ENCODE peak calls at places on chromosomes 12 and 14, in six cellular contexts. W is CD8-positive, alpha-beta T cell; M is AG04450; L is thyroid gland; F is psoas muscle; Y is tibial artery. D is an unnamed sample.

GRCh38 chr14:42804146-42804545 is 1197.5 kb downstream of the LRFN5 start:
- DNase-seq in W (no peak), M (no peak), L (no peak), F (no peak), Y (no peak), D (no peak)

GRCh38 chr12:45284096-45284901 is 68.4 kb downstream of the ANO6 start:
- DNase-seq in W (no peak), M (peak), L (no peak), F (no peak), Y (no peak), D (no peak)

GRCh38 chr12:3655331-3655900 is 97.5 kb downstream of the CRACR2A start:
- DNase-seq in W (no peak), M (no peak), L (peak), F (no peak), Y (no peak), D (no peak)

GRCh38 chr14:33016611-33017010 is 77.9 kb downstream of the NPAS3 start:
- DNase-seq in W (no peak), M (no peak), L (no peak), F (no peak), Y (no peak), D (no peak)

GRCh38 chr12:93426406-93426805 is 15.3 kb downstream of the UBE2N start:
- DNase-seq in W (no peak), M (no peak), L (no peak), F (no peak), Y (no peak), D (no peak)

GRCh38 chr12:132130690-132131089 is 13.4 kb downstream of the DDX51 start:
- DNase-seq in W (no peak), M (no peak), L (no peak), F (no peak), Y (no peak), D (no peak)

GRCh38 chr12:20487519-20487918 is 119.2 kb downstream of the PDE3A start:
- DNase-seq in W (no peak), M (no peak), L (no peak), F (no peak), Y (no peak), D (no peak)

GRCh38 chr14:91250912-91251311 is 6.4 kb upstream of the GPR68 start:
- DNase-seq in W (no peak), M (no peak), L (no peak), F (peak), Y (no peak), D (no peak)

GRCh38 chr12:51225800-51226199 is 7.9 kb upstream of the POU6F1 start:
- DNase-seq in W (no peak), M (no peak), L (no peak), F (no peak), Y (no peak), D (no peak)

GRCh38 chr12:40584763-40585162 is 107.5 kb upstream of the CNTN1 start:
- DNase-seq in W (no peak), M (no peak), L (no peak), F (no peak), Y (no peak), D (no peak)

GRCh38 chr12:86367137-86367536 is 110.9 kb upstream of the MGAT4C start:
- DNase-seq in W (no peak), M (no peak), L (no peak), F (no peak), Y (no peak), D (no peak)

GRCh38 chr14:55389330-55389729 is 22.3 kb downstream of the ATG14 start:
- DNase-seq in W (no peak), M (peak), L (no peak), F (no peak), Y (no peak), D (no peak)

GRCh38 chr14:30185832-30186231 is 258.2 kb upstream of the PRKD1 start:
- DNase-seq in W (no peak), M (no peak), L (no peak), F (no peak), Y (no peak), D (no peak)

GRCh38 chr14:58107947-58108552 is 44.0 kb downstream of the ARMH4 start:
- DNase-seq in W (peak), M (peak), L (peak), F (no peak), Y (no peak), D (peak)

GRCh38 chr14:86203843-86204242 is 673.9 kb downstream of the FLRT2 start:
- DNase-seq in W (no peak), M (no peak), L (no peak), F (no peak), Y (no peak), D (no peak)

GRCh38 chr14:85817430-85817829 is 287.5 kb downstream of the FLRT2 start:
- DNase-seq in W (no peak), M (no peak), L (no peak), F (no peak), Y (no peak), D (no peak)

GRCh38 chr14:25800841-25801240 is 750.9 kb upstream of the STXBP6 start:
- DNase-seq in W (no peak), M (no peak), L (no peak), F (no peak), Y (no peak), D (no peak)

GRCh38 chr12:70240677-70241076 is 2.6 kb upstream of the CNOT2 start:
- DNase-seq in W (no peak), M (no peak), L (no peak), F (no peak), Y (no peak), D (no peak)

GRCh38 chr12:117226505-117226904 is 36.2 kb upstream of the FBXO21 start:
- DNase-seq in W (no peak), M (no peak), L (no peak), F (peak), Y (no peak), D (peak)

GRCh38 chr14:22427771-22428228 is 161.2 kb downstream of the DAD1 start:
- DNase-seq in W (no peak), M (no peak), L (peak), F (no peak), Y (peak), D (no peak)

GRCh38 chr14:51082394-51082793 is 12.5 kb downstream of the TRIM9 start:
- DNase-seq in W (no peak), M (no peak), L (no peak), F (no peak), Y (no peak), D (no peak)

GRCh38 chr12:64042901-64043300 is 179.2 kb downstream of the KICS2 start:
- DNase-seq in W (no peak), M (peak), L (no peak), F (no peak), Y (no peak), D (no peak)

GRCh38 chr12:85949253-85949652 is 75.2 kb downstream of the NTS start:
- DNase-seq in W (no peak), M (no peak), L (no peak), F (no peak), Y (no peak), D (no peak)

GRCh38 chr12:52327830-52328500 is 6.8 kb upstream of the KRT83 start:
- DNase-seq in W (no peak), M (no peak), L (no peak), F (no peak), Y (no peak), D (no peak)

GRCh38 chr12:9741726-9742125 is 8.8 kb upstream of the CLECL1 start:
- DNase-seq in W (peak), M (no peak), L (no peak), F (no peak), Y (no peak), D (peak)

GRCh38 chr12:67441736-67442346 is 172.7 kb downstream of the CAND1 start:
- DNase-seq in W (peak), M (peak), L (peak), F (peak), Y (peak), D (no peak)

GRCh38 chr14:79783061-79783460 is 428.2 kb downstream of the DIO2 start:
- DNase-seq in W (no peak), M (no peak), L (no peak), F (no peak), Y (no peak), D (no peak)

GRCh38 chr12:111741235-111741812 is 25.4 kb upstream of the ALDH2 start:
- DNase-seq in W (no peak), M (no peak), L (peak), F (no peak), Y (no peak), D (no peak)

GRCh38 chr12:59651230-59651920 is 55.5 kb downstream of the SLC16A7 start:
- DNase-seq in W (no peak), M (no peak), L (no peak), F (no peak), Y (no peak), D (no peak)

GRCh38 chr12:51238037-51238509 is 553 bp upstream of the DAZAP2 start:
- DNase-seq in W (no peak), M (no peak), L (no peak), F (no peak), Y (no peak), D (peak)

GRCh38 chr14:104235686-104236085 is 97.3 kb downstream of the KIF26A start:
- DNase-seq in W (no peak), M (no peak), L (no peak), F (no peak), Y (peak), D (no peak)

GRCh38 chr12:32211066-32211768 is 104.6 kb downstream of the BICD1 start:
- DNase-seq in W (no peak), M (no peak), L (no peak), F (no peak), Y (no peak), D (no peak)

GRCh38 chr12:131280426-131280825 is 326.7 kb downstream of the ADGRD1 start:
- DNase-seq in W (no peak), M (no peak), L (no peak), F (no peak), Y (peak), D (no peak)

GRCh38 chr14:50957296-50957695 is 13.0 kb upstream of the PYGL start:
- DNase-seq in W (no peak), M (no peak), L (no peak), F (no peak), Y (no peak), D (no peak)

GRCh38 chr12:115351513-115352077 is 667.6 kb upstream of the TBX3 start:
- DNase-seq in W (no peak), M (no peak), L (no peak), F (no peak), Y (no peak), D (no peak)

GRCh38 chr12:115353467-115353866 is 669.5 kb upstream of the TBX3 start:
- DNase-seq in W (no peak), M (no peak), L (no peak), F (no peak), Y (no peak), D (no peak)

GRCh38 chr12:115354476-115354890 is 670.5 kb upstream of the TBX3 start:
- DNase-seq in W (no peak), M (no peak), L (no peak), F (no peak), Y (no peak), D (no peak)

GRCh38 chr12:115355301-115355700 is 671.3 kb upstream of the TBX3 start:
- DNase-seq in W (no peak), M (no peak), L (no peak), F (no peak), Y (no peak), D (no peak)

DNA sequence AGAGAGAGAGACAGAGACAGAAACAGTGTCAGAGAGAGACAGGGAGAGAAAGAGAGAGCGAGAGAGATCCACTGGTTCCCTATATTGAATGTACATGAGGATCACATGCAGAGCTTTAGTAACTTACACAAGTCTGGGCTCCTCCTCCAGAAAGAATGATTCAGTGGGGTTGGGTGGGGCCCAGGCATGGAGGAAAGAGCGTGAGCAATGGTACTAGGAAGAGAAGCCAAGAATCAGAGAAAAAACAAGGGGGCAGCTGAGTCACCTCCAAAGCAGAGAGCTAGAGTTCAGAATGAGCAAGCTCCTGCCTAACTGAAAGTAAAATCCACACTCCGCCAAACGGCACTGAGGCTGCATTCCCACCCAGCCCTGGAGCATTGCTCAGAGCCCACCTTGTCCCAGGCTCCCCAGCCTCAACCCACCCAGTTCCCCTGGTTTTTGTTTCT is 670.1 kb upstream of the TBX3 start:
- DNase-seq in W (no peak), M (peak), L (peak), F (peak), Y (peak), D (no peak)
- H3K4me3 ChIP-seq in W (no peak), M (peak), L (no peak), F (no peak), Y (peak), D (no peak)

DNA sequence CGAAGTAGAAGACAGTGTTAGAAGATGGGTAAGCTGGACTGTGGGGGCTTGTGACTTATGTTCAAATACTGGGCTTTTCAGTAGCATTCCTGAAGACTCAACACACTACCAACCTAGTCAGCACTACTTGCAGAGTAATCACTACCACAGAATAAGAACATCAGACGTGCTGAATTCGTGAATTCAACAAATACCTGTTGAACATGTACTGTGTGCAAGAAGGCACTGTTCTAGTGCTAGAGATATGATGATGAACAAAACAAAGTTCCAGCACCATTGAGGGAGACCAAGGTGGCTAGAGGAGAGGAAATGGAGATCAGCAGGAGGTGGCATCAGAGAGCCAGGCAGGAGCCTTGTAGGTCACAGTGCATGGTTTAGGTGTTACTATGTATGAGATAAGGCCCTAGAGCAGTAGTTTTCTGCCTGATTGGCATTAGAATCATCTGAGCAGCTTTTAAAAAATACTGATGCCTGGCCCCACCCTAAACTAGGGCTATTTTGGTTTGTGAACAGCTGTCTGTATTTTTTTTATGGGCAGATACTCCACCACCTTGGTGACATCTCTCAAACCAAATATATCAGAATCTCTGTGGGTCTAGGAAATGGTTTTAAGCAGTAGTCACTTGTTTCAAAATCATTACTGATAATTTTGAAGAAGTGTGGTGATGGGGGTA is 26.8 kb downstream of the FERMT2 start:
- DNase-seq in W (no peak), M (no peak), L (no peak), F (no peak), Y (no peak), D (no peak)
- TF ChIP-seq CTCF in W (no peak), M (no peak), L (no peak), F (peak), Y (no peak), D (peak)

GRCh38 chr12:48968467-48968866 is 3.1 kb downstream of the WNT10B start:
- DNase-seq in W (no peak), M (no peak), L (no peak), F (no peak), Y (no peak), D (no peak)

GRCh38 chr12:48969847-48970701 is 1.5 kb downstream of the WNT10B start:
- DNase-seq in W (peak), M (no peak), L (no peak), F (no peak), Y (no peak), D (no peak)

GRCh38 chr12:48968004-48968403 is 3.5 kb downstream of the WNT10B start:
- DNase-seq in W (no peak), M (no peak), L (no peak), F (no peak), Y (no peak), D (no peak)

GRCh38 chr12:48970702-48971334 is 717 bp downstream of the WNT10B start:
- DNase-seq in W (no peak), M (no peak), L (no peak), F (no peak), Y (no peak), D (no peak)

DNA sequence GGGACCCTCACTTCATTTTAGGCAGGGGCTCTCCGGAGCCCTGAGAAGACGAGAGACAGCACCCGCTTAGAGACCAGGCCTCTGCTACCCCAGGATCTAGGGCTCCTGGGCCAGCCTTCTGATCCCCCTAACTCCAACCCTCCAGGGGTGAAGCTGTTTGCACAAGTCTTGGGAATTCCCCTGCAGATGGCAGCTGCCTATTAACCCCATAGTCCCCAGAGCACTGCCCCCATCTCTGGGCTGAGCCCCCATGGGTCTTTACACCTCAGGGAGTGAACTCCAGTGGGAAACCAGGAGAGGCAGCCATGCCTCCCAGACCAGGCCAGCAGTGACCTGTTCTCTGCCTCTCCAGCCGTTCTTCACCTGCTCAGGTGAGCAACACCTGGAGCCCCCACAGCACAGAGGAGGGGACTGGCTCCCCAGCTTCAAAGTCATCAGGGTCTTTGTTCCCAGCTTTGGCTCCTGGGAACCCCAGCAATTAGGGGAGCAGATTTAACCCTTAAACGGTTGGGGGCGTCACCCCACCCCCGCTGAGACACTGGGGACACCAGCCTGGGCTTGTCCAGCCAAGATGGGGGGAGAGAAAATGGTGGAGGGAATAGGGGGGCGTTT is 2.3 kb downstream of the WNT10B start:
- DNase-seq in W (no peak), M (no peak), L (no peak), F (no peak), Y (no peak), D (no peak)
- H3K4me3 ChIP-seq in W (no peak), M (no peak), L (no peak), F (no peak), Y (no peak), D (no peak)

GRCh38 chr12:11962795-11963347 is 107.9 kb upstream of the BCL2L14 start:
- DNase-seq in W (no peak), M (no peak), L (no peak), F (no peak), Y (no peak), D (no peak)

GRCh38 chr12:11961686-11962085 is 109.1 kb upstream of the BCL2L14 start:
- DNase-seq in W (no peak), M (no peak), L (no peak), F (no peak), Y (no peak), D (no peak)

GRCh38 chr12:11958216-11959091 is 112.3 kb upstream of the BCL2L14 start:
- DNase-seq in W (peak), M (peak), L (no peak), F (no peak), Y (no peak), D (no peak)

GRCh38 chr12:11963841-11964471 is 106.8 kb upstream of the BCL2L14 start:
- DNase-seq in W (no peak), M (no peak), L (no peak), F (no peak), Y (no peak), D (no peak)

GRCh38 chr12:11959117-11959823 is 111.5 kb upstream of the BCL2L14 start:
- DNase-seq in W (no peak), M (no peak), L (peak), F (no peak), Y (no peak), D (no peak)
- TF ChIP-seq CTCF in W (no peak), M (no peak), L (peak), F (no peak), Y (no peak), D (no peak)

DNA sequence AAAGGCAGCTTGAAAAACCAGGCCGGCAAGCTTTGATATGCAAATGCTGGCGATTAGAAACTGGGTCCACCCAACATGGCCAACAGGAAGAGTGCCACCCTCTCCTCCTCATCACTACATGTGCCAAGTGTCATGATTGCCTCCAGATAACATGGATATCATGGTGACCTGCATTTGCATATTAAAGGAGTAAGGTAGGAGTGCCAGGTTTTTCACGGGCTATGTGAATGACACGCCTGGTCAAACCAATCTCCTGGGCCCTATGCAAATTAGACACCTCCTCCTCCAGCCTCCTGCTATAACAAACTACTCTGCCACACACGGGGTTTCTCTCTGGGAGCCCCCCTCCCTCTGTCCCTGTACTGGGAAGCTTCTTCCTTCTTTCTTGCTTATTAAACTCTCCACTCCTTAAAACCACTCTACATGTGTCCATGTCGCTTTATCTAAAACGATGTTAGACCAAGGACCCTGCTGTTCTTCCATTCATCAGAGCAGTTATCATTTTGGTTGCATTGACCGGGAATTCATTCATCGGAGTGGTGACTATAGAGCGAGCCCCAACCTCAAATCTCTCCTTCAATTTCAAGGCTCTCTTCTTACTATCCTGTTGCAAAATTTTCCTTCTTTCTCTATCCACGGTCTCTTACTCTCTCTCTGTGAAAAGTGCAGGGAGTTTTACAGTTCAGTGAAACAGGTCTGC is 27.5 kb downstream of the APOBEC1 start:
- DNase-seq in W (no peak), M (no peak), L (no peak), F (no peak), Y (no peak), D (no peak)
- H3K4me3 ChIP-seq in W (no peak), M (no peak), L (no peak), F (no peak), Y (no peak), D (no peak)